ENCODE peak calls at places on chromosomes 6 and 20, in six cellular contexts. D is fibroblast of the aortic adventitia; A is stimulated activated CD8-positive, alpha-beta memory T cell treated with anti-CD3 and anti-CD28 coated beads, Interleukin-12 subunit alpha, Interleukin-12 subunit beta, amount 100 ng/mL, for 4 hours; H is H54; C is kidney tubule cell; E is GM23338. Z is an unnamed sample.

GRCh38 chr6:108942556-108943492 is 94.6 kb downstream of the ARMC2 start:
- DNase-seq in D (no peak), A (peak), H (no peak), C (no peak), E (no peak), Z (no peak)

GRCh38 chr20:63980806-63981728 is at the start of gene PRPF6:
- DNase-seq in D (peak), A (peak), H (peak), C (peak), E (peak), Z (peak)

GRCh38 chr20:47274449-47275108 is 81.9 kb downstream of the ZMYND8 start:
- DNase-seq in D (peak), A (no peak), H (peak), C (peak), E (no peak), Z (peak)

GRCh38 chr6:36113049-36113448 is 17.3 kb upstream of the MAPK13 start:
- DNase-seq in D (no peak), A (no peak), H (no peak), C (no peak), E (no peak), Z (no peak)

GRCh38 chr6:45791600-45792168 is 224.0 kb downstream of the CLIC5 start:
- DNase-seq in D (peak), A (no peak), H (peak), C (peak), E (no peak), Z (no peak)

GRCh38 chr6:21053612-21054011 is 519.4 kb downstream of the CDKAL1 start:
- DNase-seq in D (peak), A (no peak), H (no peak), C (no peak), E (no peak), Z (no peak)

GRCh38 chr20:8255945-8256632 is 124.0 kb downstream of the PLCB1 start:
- DNase-seq in D (no peak), A (no peak), H (no peak), C (peak), E (no peak), Z (no peak)

GRCh38 chr6:77143659-77144447 is 319.4 kb downstream of the HTR1B start:
- DNase-seq in D (no peak), A (no peak), H (no peak), C (no peak), E (no peak), Z (no peak)

GRCh38 chr20:56630506-56631317 is 1.6 kb downstream of the TFAP2C start:
- DNase-seq in D (no peak), A (no peak), H (no peak), C (no peak), E (peak), Z (no peak)

GRCh38 chr20:51023617-51024155 is 779 bp upstream of the KCNG1 start:
- DNase-seq in D (no peak), A (no peak), H (no peak), C (no peak), E (peak), Z (no peak)

GRCh38 chr20:2206957-2207769 is 88.6 kb upstream of the TGM3 start:
- DNase-seq in D (peak), A (peak), H (peak), C (peak), E (peak), Z (peak)

GRCh38 chr20:57174737-57175136 is 91.7 kb downstream of the BMP7 start:
- DNase-seq in D (no peak), A (no peak), H (no peak), C (no peak), E (no peak), Z (no peak)

GRCh38 chr20:10648651-10649050 is 25.1 kb downstream of the JAG1 start:
- DNase-seq in D (peak), A (no peak), H (no peak), C (peak), E (no peak), Z (no peak)

Z was measured in HCT116.